ENCODE peak calls at places on chromosomes 4 and X, in six cellular contexts. One of them, this sample, is unnamed.

GRCh38 chrX:44619039-44619438 is 76.4 kb upstream of the FUNDC1 start:
- DNase-seq in H1: no peak
- DNase-seq in GM12878: no peak
- DNase-seq in K562: no peak
- DNase-seq in HepG2: no peak
- DNase-seq in GM12891: no peak
- DNase-seq in this sample: no peak

GRCh38 chr4:45215976-45216542 is 489.7 kb upstream of the GNPDA2 start:
- DNase-seq in H1: no peak
- DNase-seq in GM12878: no peak
- DNase-seq in K562: no peak
- DNase-seq in HepG2: no peak
- DNase-seq in GM12891: no peak
- DNase-seq in this sample: no peak

GRCh38 chr4:140096921-140097320 is 57.1 kb downstream of the MAML3 start:
- DNase-seq in H1: no peak
- DNase-seq in GM12878: no peak
- DNase-seq in K562: no peak
- DNase-seq in HepG2: no peak
- DNase-seq in GM12891: no peak
- DNase-seq in this sample: no peak

GRCh38 chrX:68989865-68990606 is 161.2 kb downstream of the EFNB1 start:
- DNase-seq in H1: peak; percentile 29
- DNase-seq in GM12878: no peak
- DNase-seq in K562: peak; percentile 4
- DNase-seq in HepG2: no peak
- DNase-seq in GM12891: no peak
- DNase-seq in this sample: no peak

GRCh38 chr4:140156529-140157171 is 2.7 kb upstream of the MAML3 start:
- DNase-seq in H1: no peak
- DNase-seq in GM12878: peak; percentile 24
- DNase-seq in K562: no peak
- DNase-seq in HepG2: no peak
- DNase-seq in GM12891: peak; percentile 18
- DNase-seq in this sample: no peak

GRCh38 chr4:78776031-78776728 is at the start of gene BMP2K:
- DNase-seq in H1: peak; percentile 39
- DNase-seq in GM12878: no peak
- DNase-seq in K562: peak; percentile 88
- DNase-seq in HepG2: peak; percentile 57
- DNase-seq in GM12891: peak; percentile 66
- DNase-seq in this sample: peak; percentile 61

GRCh38 chr4:184448828-184449227 is 25.5 kb downstream of the IRF2 start:
- DNase-seq in H1: no peak
- DNase-seq in GM12878: no peak
- DNase-seq in K562: no peak
- DNase-seq in HepG2: no peak
- DNase-seq in GM12891: peak; percentile 40
- DNase-seq in this sample: no peak

GRCh38 chr4:168766537-168767316 is 243.3 kb downstream of the CBR4 start:
- DNase-seq in H1: no peak
- DNase-seq in GM12878: no peak
- DNase-seq in K562: no peak
- DNase-seq in HepG2: no peak
- DNase-seq in GM12891: no peak
- DNase-seq in this sample: no peak

GRCh38 chr4:1985780-1986577 is 22.8 kb downstream of the NELFA start:
- DNase-seq in H1: no peak
- DNase-seq in GM12878: no peak
- DNase-seq in K562: no peak
- DNase-seq in HepG2: no peak
- DNase-seq in GM12891: no peak
- DNase-seq in this sample: no peak

GRCh38 chrX:38804481-38805293 is 3.4 kb downstream of the MID1IP1 start:
- DNase-seq in H1: no peak
- DNase-seq in GM12878: no peak
- DNase-seq in K562: peak; percentile 40
- DNase-seq in HepG2: no peak
- DNase-seq in GM12891: no peak
- DNase-seq in this sample: no peak

GRCh38 chr4:94621491-94622080 is 136.2 kb upstream of the BMPR1B start:
- DNase-seq in H1: no peak
- DNase-seq in GM12878: no peak
- DNase-seq in K562: peak; percentile 51
- DNase-seq in HepG2: peak; percentile 28
- DNase-seq in GM12891: peak; percentile 22
- DNase-seq in this sample: peak; percentile 8

GRCh38 chr4:27398911-27399310 is 538.3 kb downstream of the STIM2 start:
- DNase-seq in H1: no peak
- DNase-seq in GM12878: no peak
- DNase-seq in K562: no peak
- DNase-seq in HepG2: no peak
- DNase-seq in GM12891: no peak
- DNase-seq in this sample: no peak

GRCh38 chrX:103918050-103918449 is 44.4 kb upstream of the TMSB15B start:
- DNase-seq in H1: no peak
- DNase-seq in GM12878: no peak
- DNase-seq in K562: peak; percentile 34
- DNase-seq in HepG2: no peak
- DNase-seq in GM12891: peak; percentile 17
- DNase-seq in this sample: peak; percentile 30

GRCh38 chr4:68256284-68256683 is 10.8 kb upstream of the TMPRSS11B start:
- DNase-seq in H1: no peak
- DNase-seq in GM12878: no peak
- DNase-seq in K562: no peak
- DNase-seq in HepG2: no peak
- DNase-seq in GM12891: no peak
- DNase-seq in this sample: no peak

GRCh38 chr4:7725951-7726350 is 213.7 kb downstream of the AFAP1 start:
- DNase-seq in H1: no peak
- DNase-seq in GM12878: no peak
- DNase-seq in K562: no peak
- DNase-seq in HepG2: no peak
- DNase-seq in GM12891: no peak
- DNase-seq in this sample: no peak

GRCh38 chr4:118221193-118221800 is 131.5 kb downstream of the PRSS12 start:
- DNase-seq in H1: no peak
- DNase-seq in GM12878: no peak
- DNase-seq in K562: no peak
- DNase-seq in HepG2: no peak
- DNase-seq in GM12891: no peak
- DNase-seq in this sample: no peak

GRCh38 chrX:14010566-14010965 is 19.1 kb downstream of the GEMIN8 start:
- DNase-seq in H1: no peak
- DNase-seq in GM12878: no peak
- DNase-seq in K562: no peak
- DNase-seq in HepG2: no peak
- DNase-seq in GM12891: no peak
- DNase-seq in this sample: no peak

GRCh38 chr4:100569196-100569595 is 51.4 kb upstream of the EMCN start:
- DNase-seq in H1: no peak
- DNase-seq in GM12878: no peak
- DNase-seq in K562: no peak
- DNase-seq in HepG2: no peak
- DNase-seq in GM12891: no peak
- DNase-seq in this sample: no peak

GRCh38 chr4:24968992-24969391 is 56.1 kb upstream of the CCDC149 start:
- DNase-seq in H1: no peak
- DNase-seq in GM12878: no peak
- DNase-seq in K562: no peak
- DNase-seq in HepG2: no peak
- DNase-seq in GM12891: no peak
- DNase-seq in this sample: no peak

GRCh38 chrX:26871967-26872366 is 591.2 kb downstream of the PPP4R3C start:
- DNase-seq in H1: no peak
- DNase-seq in GM12878: no peak
- DNase-seq in K562: no peak
- DNase-seq in HepG2: no peak
- DNase-seq in GM12891: no peak
- DNase-seq in this sample: no peak

GRCh38 chr4:21692211-21692610 is 256.4 kb downstream of the KCNIP4 start:
- DNase-seq in H1: no peak
- DNase-seq in GM12878: no peak
- DNase-seq in K562: no peak
- DNase-seq in HepG2: no peak
- DNase-seq in GM12891: no peak
- DNase-seq in this sample: no peak

GRCh38 chr4:168856312-168856711 is 153.7 kb downstream of the CBR4 start:
- DNase-seq in H1: no peak
- DNase-seq in GM12878: no peak
- DNase-seq in K562: no peak
- DNase-seq in HepG2: no peak
- DNase-seq in GM12891: no peak
- DNase-seq in this sample: no peak

GRCh38 chrX:105136786-105137185 is 83.7 kb downstream of the TEX13A start:
- DNase-seq in H1: no peak
- DNase-seq in GM12878: no peak
- DNase-seq in K562: no peak
- DNase-seq in HepG2: no peak
- DNase-seq in GM12891: no peak
- DNase-seq in this sample: no peak

GRCh38 chrX:140501940-140502468 is 2.9 kb downstream of the SOX3 start:
- DNase-seq in H1: no peak
- DNase-seq in GM12878: no peak
- DNase-seq in K562: no peak
- DNase-seq in HepG2: no peak
- DNase-seq in GM12891: no peak
- DNase-seq in this sample: no peak

GRCh38 chrX:13285693-13286092 is 34.2 kb downstream of the ATXN3L start:
- DNase-seq in H1: no peak
- DNase-seq in GM12878: no peak
- DNase-seq in K562: no peak
- DNase-seq in HepG2: no peak
- DNase-seq in GM12891: no peak
- DNase-seq in this sample: no peak

GRCh38 chr4:44725166-44725565 is 1.2 kb downstream of the GNPDA2 start:
- DNase-seq in H1: no peak
- DNase-seq in GM12878: no peak
- DNase-seq in K562: no peak
- DNase-seq in HepG2: no peak
- DNase-seq in GM12891: no peak
- DNase-seq in this sample: no peak

GRCh38 chrX:115494133-115494532 is 66.8 kb upstream of the PLS3 start:
- DNase-seq in H1: no peak
- DNase-seq in GM12878: no peak
- DNase-seq in K562: no peak
- DNase-seq in HepG2: peak; percentile 7
- DNase-seq in GM12891: no peak
- DNase-seq in this sample: no peak

GRCh38 chr4:8657381-8657776 is 64.8 kb downstream of the CPZ start:
- DNase-seq in H1: no peak
- DNase-seq in GM12878: no peak
- DNase-seq in K562: no peak
- DNase-seq in HepG2: no peak
- DNase-seq in GM12891: no peak
- DNase-seq in this sample: no peak

GRCh38 chr4:128590773-128591172 is 218.7 kb upstream of the JADE1 start:
- DNase-seq in H1: no peak
- DNase-seq in GM12878: no peak
- DNase-seq in K562: no peak
- DNase-seq in HepG2: no peak
- DNase-seq in GM12891: no peak
- DNase-seq in this sample: no peak

GRCh38 chr4:125520258-125520990 is 205.7 kb downstream of the FAT4 start:
- DNase-seq in H1: no peak
- DNase-seq in GM12878: no peak
- DNase-seq in K562: no peak
- DNase-seq in HepG2: no peak
- DNase-seq in GM12891: no peak
- DNase-seq in this sample: no peak

GRCh38 chrX:74420194-74421035 is 878 bp upstream of the SLC16A2 start:
- DNase-seq in H1: peak; percentile 33
- DNase-seq in GM12878: no peak
- DNase-seq in K562: no peak
- DNase-seq in HepG2: no peak
- DNase-seq in GM12891: no peak
- DNase-seq in this sample: no peak

DNA sequence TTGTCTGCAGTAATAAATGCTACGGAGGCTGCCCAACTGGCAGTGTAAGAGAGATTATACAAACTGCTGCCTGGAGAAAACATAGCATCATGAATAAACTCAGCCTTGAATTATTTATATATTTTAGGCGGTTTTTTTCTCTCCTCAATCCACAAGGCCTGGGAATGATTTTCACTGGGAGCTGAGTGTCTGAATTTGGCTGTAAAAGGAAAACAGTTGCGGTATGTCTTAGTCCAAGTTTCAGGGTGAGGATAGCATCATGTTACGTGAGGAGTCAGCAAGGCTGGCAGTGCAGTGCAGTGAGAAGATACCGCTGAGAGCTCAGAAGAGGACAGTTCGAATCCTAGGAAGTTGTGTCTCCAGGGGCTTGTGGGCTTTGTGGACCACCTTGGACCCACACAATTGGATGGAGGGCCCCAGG is 291.5 kb upstream of the BOD1L1 start:
- DNase-seq in H1: no peak
- DNase-seq in GM12878: no peak
- DNase-seq in K562: no peak
- DNase-seq in HepG2: no peak
- DNase-seq in GM12891: no peak
- DNase-seq in this sample: no peak
- TF ChIP-seq POLR2A in H1: no peak
- TF ChIP-seq POLR2A in GM12878: no peak
- TF ChIP-seq POLR2A in K562: no peak
- TF ChIP-seq POLR2A in HepG2: no peak
- TF ChIP-seq POLR2A in GM12891: no peak
- TF ChIP-seq POLR2A in this sample: no peak

DNA sequence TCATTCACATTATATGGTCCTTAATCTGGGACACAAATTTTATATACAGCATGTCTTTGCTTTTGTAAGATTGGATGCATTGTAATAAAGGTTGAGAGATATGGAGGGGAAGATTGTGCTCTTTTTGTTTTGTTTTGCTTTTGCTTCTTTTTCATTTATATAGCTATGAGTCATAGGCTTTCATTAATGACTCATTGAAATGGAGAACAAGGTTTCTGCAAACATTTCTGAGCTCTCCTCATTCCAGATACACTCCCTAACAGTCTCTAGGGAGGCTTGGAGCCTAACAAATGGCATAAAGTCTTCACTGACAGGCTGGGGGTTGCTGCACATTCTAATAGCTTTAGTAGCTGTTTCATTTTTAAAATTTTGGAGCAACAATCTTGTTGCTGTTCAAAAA is 21.4 kb downstream of the PCDH18 start:
- DNase-seq in H1: no peak
- DNase-seq in GM12878: no peak
- DNase-seq in K562: no peak
- DNase-seq in HepG2: no peak
- DNase-seq in GM12891: no peak
- DNase-seq in this sample: no peak
- TF ChIP-seq POLR2AphosphoS5 in H1: no peak
- TF ChIP-seq POLR2AphosphoS5 in GM12878: no peak
- TF ChIP-seq POLR2AphosphoS5 in K562: no peak
- TF ChIP-seq POLR2AphosphoS5 in HepG2: no peak
- TF ChIP-seq POLR2AphosphoS5 in GM12891: no peak
- TF ChIP-seq POLR2AphosphoS5 in this sample: no peak

GRCh38 chrX:11341274-11342256 is 48.4 kb downstream of the AMELX start:
- DNase-seq in H1: no peak
- DNase-seq in GM12878: peak; percentile 17
- DNase-seq in K562: peak; percentile 49
- DNase-seq in HepG2: no peak
- DNase-seq in GM12891: no peak
- DNase-seq in this sample: no peak
- TF ChIP-seq TAF1 in H1: no peak
- TF ChIP-seq TAF1 in GM12878: no peak
- TF ChIP-seq TAF1 in K562: no peak
- TF ChIP-seq TAF1 in HepG2: no peak
- TF ChIP-seq TAF1 in GM12891: no peak
- TF ChIP-seq TAF1 in this sample: no peak

GRCh38 chr4:114599231-114600065 is 841 bp downstream of the UGT8 start:
- DNase-seq in H1: no peak
- DNase-seq in GM12878: no peak
- DNase-seq in K562: no peak
- DNase-seq in HepG2: no peak
- DNase-seq in GM12891: no peak
- DNase-seq in this sample: no peak
- TF ChIP-seq POLR2A in H1: peak; percentile 0
- TF ChIP-seq POLR2A in GM12878: no peak
- TF ChIP-seq POLR2A in K562: peak; percentile 28
- TF ChIP-seq POLR2A in HepG2: no peak
- TF ChIP-seq POLR2A in GM12891: no peak
- TF ChIP-seq POLR2A in this sample: no peak

This sample was measured in GM12892.